ENCODE peak calls at places on chromosome 9, in seven cellular contexts. One of them, this sample, is unnamed.

GRCh38 chr9:135371535-135371934 is 108.0 kb upstream of the PPP1R26 start:
- DNase-seq in PC-3: no peak
- DNase-seq in mammary epithelial cell: no peak
- DNase-seq in IMR-90: no peak
- DNase-seq in SK-N-SH: no peak
- DNase-seq in fibroblast of lung: no peak
- DNase-seq in astrocyte: no peak
- DNase-seq in this sample: no peak

GRCh38 chr9:90808890-90809685 is 7.5 kb downstream of the SYK start:
- DNase-seq in astrocyte: no peak
- DNase-seq in fibroblast of lung: no peak
- DNase-seq in mammary epithelial cell: no peak
- DNase-seq in PC-3: no peak
- DNase-seq in SK-N-SH: no peak
- DNase-seq in IMR-90: no peak
- DNase-seq in this sample: no peak

GRCh38 chr9:138061631-138062030 is 184.0 kb downstream of the CACNA1B start:
- DNase-seq in PC-3: no peak
- DNase-seq in fibroblast of lung: no peak
- DNase-seq in IMR-90: no peak
- DNase-seq in SK-N-SH: no peak
- DNase-seq in astrocyte: no peak
- DNase-seq in mammary epithelial cell: no peak
- DNase-seq in this sample: no peak

GRCh38 chr9:88993871-88994819 is 2.9 kb downstream of the S1PR3 start:
- DNase-seq in SK-N-SH: no peak
- DNase-seq in IMR-90: no peak
- DNase-seq in astrocyte: no peak
- DNase-seq in fibroblast of lung: no peak
- DNase-seq in mammary epithelial cell: no peak
- DNase-seq in PC-3: no peak
- DNase-seq in this sample: no peak

GRCh38 chr9:3876553-3876952 is 350.8 kb upstream of the RFX3 start:
- DNase-seq in IMR-90: no peak
- DNase-seq in fibroblast of lung: no peak
- DNase-seq in mammary epithelial cell: no peak
- DNase-seq in PC-3: no peak
- DNase-seq in SK-N-SH: no peak
- DNase-seq in astrocyte: no peak
- DNase-seq in this sample: no peak

GRCh38 chr9:131734165-131734610 is 5.7 kb downstream of the RAPGEF1 start:
- DNase-seq in mammary epithelial cell: peak; percentile 33
- DNase-seq in astrocyte: no peak
- DNase-seq in PC-3: peak; percentile 81
- DNase-seq in fibroblast of lung: no peak
- DNase-seq in SK-N-SH: peak; percentile 56
- DNase-seq in IMR-90: no peak
- DNase-seq in this sample: peak; percentile 48

GRCh38 chr9:35180801-35181200 is 19.0 kb downstream of the UNC13B start:
- DNase-seq in IMR-90: no peak
- DNase-seq in astrocyte: no peak
- DNase-seq in mammary epithelial cell: no peak
- DNase-seq in SK-N-SH: no peak
- DNase-seq in PC-3: no peak
- DNase-seq in fibroblast of lung: no peak
- DNase-seq in this sample: no peak

GRCh38 chr9:123368481-123369153 is 12.6 kb downstream of the CRB2 start:
- DNase-seq in PC-3: no peak
- DNase-seq in SK-N-SH: peak; percentile 32
- DNase-seq in fibroblast of lung: no peak
- DNase-seq in IMR-90: no peak
- DNase-seq in mammary epithelial cell: no peak
- DNase-seq in astrocyte: no peak
- DNase-seq in this sample: no peak

GRCh38 chr9:5651246-5651645 is 22.3 kb downstream of the RIC1 start:
- DNase-seq in mammary epithelial cell: no peak
- DNase-seq in IMR-90: no peak
- DNase-seq in fibroblast of lung: no peak
- DNase-seq in astrocyte: peak; percentile 64
- DNase-seq in PC-3: peak; percentile 5
- DNase-seq in SK-N-SH: no peak
- DNase-seq in this sample: peak; percentile 18

DNA sequence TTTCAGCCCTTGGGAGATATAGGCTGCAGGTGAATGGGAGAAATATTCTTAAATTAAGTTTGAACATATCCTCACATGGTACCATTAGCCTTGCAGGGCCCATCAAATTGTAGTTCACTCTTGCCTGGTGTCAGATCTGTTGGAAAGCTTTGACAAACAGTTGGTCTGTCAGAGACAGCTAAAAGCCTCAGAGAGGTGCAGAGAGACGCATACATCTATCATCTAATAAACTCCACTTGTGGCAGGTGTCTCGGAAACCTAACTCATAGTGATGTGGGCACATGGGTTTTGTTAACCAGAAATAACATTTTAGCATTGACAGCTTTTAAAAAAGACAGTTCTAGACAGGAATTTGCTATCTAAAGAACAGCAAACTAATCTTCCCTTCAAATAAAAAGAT is 315.9 kb downstream of the KDM4C start:
- DNase-seq in astrocyte: no peak
- DNase-seq in SK-N-SH: no peak
- DNase-seq in PC-3: no peak
- DNase-seq in fibroblast of lung: no peak
- DNase-seq in mammary epithelial cell: no peak
- DNase-seq in IMR-90: no peak
- DNase-seq in this sample: no peak
- H3K9ac ChIP-seq in astrocyte: no peak overlapping the region
- H3K9ac ChIP-seq in SK-N-SH: no peak overlapping the region
- H3K9ac ChIP-seq in PC-3: no peak overlapping the region
- H3K9ac ChIP-seq in fibroblast of lung: no peak overlapping the region
- H3K9ac ChIP-seq in mammary epithelial cell: no peak overlapping the region
- H3K9ac ChIP-seq in IMR-90: no peak overlapping the region
- H3K9ac ChIP-seq in this sample: no peak overlapping the region

GRCh38 chr9:109317311-109317978 is 3.4 kb downstream of the EPB41L4B start:
- DNase-seq in astrocyte: no peak
- DNase-seq in PC-3: peak; percentile 62
- DNase-seq in IMR-90: no peak
- DNase-seq in fibroblast of lung: no peak
- DNase-seq in SK-N-SH: peak; percentile 45
- DNase-seq in mammary epithelial cell: no peak
- DNase-seq in this sample: no peak
- H4K20me1 ChIP-seq in astrocyte: peaks cover 2% of the 10 kb centered on the region
- H4K20me1 ChIP-seq in PC-3: peaks cover 7% of the 10 kb centered on the region
- H4K20me1 ChIP-seq in IMR-90: no peaks in the 10 kb centered on the region
- H4K20me1 ChIP-seq in fibroblast of lung: no peaks in the 10 kb centered on the region
- H4K20me1 ChIP-seq in SK-N-SH: no peaks in the 10 kb centered on the region
- H4K20me1 ChIP-seq in mammary epithelial cell: no peaks in the 10 kb centered on the region
- H4K20me1 ChIP-seq in this sample: no peaks in the 10 kb centered on the region

DNA sequence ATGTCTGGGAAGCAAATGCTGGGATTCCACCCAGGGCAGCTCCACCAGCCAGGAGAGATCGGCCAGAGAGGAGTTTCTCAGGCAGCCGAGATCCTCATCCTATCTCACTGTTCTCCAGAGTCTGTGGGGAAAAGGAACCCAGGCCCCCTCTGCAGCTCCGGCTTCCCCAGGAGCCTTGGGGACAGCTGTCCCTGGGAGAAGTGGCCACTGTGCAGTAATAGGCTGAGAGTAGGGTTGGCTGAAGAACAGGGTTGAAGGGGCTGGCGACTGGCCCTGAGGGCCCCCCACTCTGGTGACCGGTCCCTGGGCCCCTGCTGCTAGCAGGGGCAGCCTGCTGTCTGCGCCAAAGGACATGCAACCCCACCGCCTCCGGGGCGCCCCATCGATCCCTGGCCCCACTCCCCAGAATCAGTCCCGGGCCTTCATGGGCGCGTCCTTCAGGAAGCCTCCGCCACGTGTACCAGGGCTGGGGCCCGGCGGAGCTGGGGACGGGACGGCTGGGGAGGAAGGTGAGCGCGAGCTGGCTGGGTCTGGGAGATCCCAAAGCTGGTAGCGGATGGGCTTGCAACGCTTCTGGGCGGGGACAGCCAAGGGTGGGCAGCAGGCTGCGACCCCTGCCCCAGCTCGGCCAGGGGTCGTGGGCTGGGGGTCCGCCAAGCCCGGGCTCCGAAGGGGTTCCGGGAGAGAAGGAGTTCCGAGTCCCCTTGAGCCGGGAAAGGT is 44.0 kb upstream of the STXBP1 start:
- DNase-seq in IMR-90: no peak
- DNase-seq in SK-N-SH: peak; percentile 68
- DNase-seq in mammary epithelial cell: no peak
- DNase-seq in fibroblast of lung: no peak
- DNase-seq in astrocyte: no peak
- DNase-seq in PC-3: no peak
- DNase-seq in this sample: no peak
- H3K4me3 ChIP-seq in IMR-90: peak overlapping the region; percentile 92
- H3K4me3 ChIP-seq in SK-N-SH: peak overlapping the region; percentile 75
- H3K4me3 ChIP-seq in mammary epithelial cell: peak overlapping the region; percentile 90
- H3K4me3 ChIP-seq in fibroblast of lung: peak overlapping the region; percentile 94
- H3K4me3 ChIP-seq in astrocyte: peak overlapping the region; percentile 92
- H3K4me3 ChIP-seq in PC-3: peak overlapping the region; percentile 78
- H3K4me3 ChIP-seq in this sample: peak overlapping the region; percentile 79

GRCh38 chr9:120918931-120919638 is 7.5 kb downstream of the TRAF1 start:
- DNase-seq in astrocyte: no peak
- DNase-seq in mammary epithelial cell: peak; percentile 30
- DNase-seq in fibroblast of lung: no peak
- DNase-seq in PC-3: no peak
- DNase-seq in SK-N-SH: no peak
- DNase-seq in IMR-90: no peak
- DNase-seq in this sample: no peak

GRCh38 chr9:120919639-120920494 is 6.7 kb downstream of the TRAF1 start:
- DNase-seq in IMR-90: no peak
- DNase-seq in fibroblast of lung: no peak
- DNase-seq in SK-N-SH: no peak
- DNase-seq in PC-3: no peak
- DNase-seq in mammary epithelial cell: no peak
- DNase-seq in astrocyte: no peak
- DNase-seq in this sample: no peak

GRCh38 chr9:120921751-120922181 is 4.8 kb downstream of the TRAF1 start:
- DNase-seq in mammary epithelial cell: no peak
- DNase-seq in fibroblast of lung: no peak
- DNase-seq in IMR-90: no peak
- DNase-seq in astrocyte: no peak
- DNase-seq in PC-3: no peak
- DNase-seq in SK-N-SH: peak; percentile 74
- DNase-seq in this sample: no peak

GRCh38 chr9:120922404-120923173 is 4.0 kb downstream of the TRAF1 start:
- DNase-seq in mammary epithelial cell: no peak
- DNase-seq in IMR-90: no peak
- DNase-seq in fibroblast of lung: no peak
- DNase-seq in SK-N-SH: no peak
- DNase-seq in PC-3: no peak
- DNase-seq in astrocyte: no peak
- DNase-seq in this sample: no peak

GRCh38 chr9:120920495-120921178 is 6.0 kb downstream of the TRAF1 start:
- DNase-seq in IMR-90: no peak
- DNase-seq in astrocyte: no peak
- DNase-seq in mammary epithelial cell: no peak
- DNase-seq in fibroblast of lung: no peak
- DNase-seq in PC-3: no peak
- DNase-seq in SK-N-SH: peak; percentile 47
- DNase-seq in this sample: no peak
- H3K9ac ChIP-seq in IMR-90: no peak overlapping the region
- H3K9ac ChIP-seq in astrocyte: no peak overlapping the region
- H3K9ac ChIP-seq in mammary epithelial cell: no peak overlapping the region
- H3K9ac ChIP-seq in fibroblast of lung: no peak overlapping the region
- H3K9ac ChIP-seq in PC-3: no peak overlapping the region
- H3K9ac ChIP-seq in SK-N-SH: no peak overlapping the region
- H3K9ac ChIP-seq in this sample: no peak overlapping the region

GRCh38 chr9:134159566-134160245 is 4.7 kb downstream of the RNU6ATAC start:
- DNase-seq in SK-N-SH: no peak
- DNase-seq in IMR-90: no peak
- DNase-seq in PC-3: no peak
- DNase-seq in astrocyte: no peak
- DNase-seq in mammary epithelial cell: no peak
- DNase-seq in fibroblast of lung: no peak
- DNase-seq in this sample: no peak
- H4K20me1 ChIP-seq in SK-N-SH: no peaks in the 10 kb centered on the region
- H4K20me1 ChIP-seq in IMR-90: no peaks in the 10 kb centered on the region
- H4K20me1 ChIP-seq in PC-3: no peaks in the 10 kb centered on the region
- H4K20me1 ChIP-seq in astrocyte: peaks cover 13% of the 10 kb centered on the region
- H4K20me1 ChIP-seq in mammary epithelial cell: no peaks in the 10 kb centered on the region
- H4K20me1 ChIP-seq in fibroblast of lung: no peaks in the 10 kb centered on the region
- H4K20me1 ChIP-seq in this sample: no peaks in the 10 kb centered on the region

GRCh38 chr9:72315510-72316287 is 49.3 kb downstream of the ZFAND5 start:
- DNase-seq in IMR-90: peak; percentile 16
- DNase-seq in astrocyte: peak; percentile 56
- DNase-seq in fibroblast of lung: peak; percentile 91
- DNase-seq in PC-3: peak; percentile 52
- DNase-seq in mammary epithelial cell: peak; percentile 74
- DNase-seq in SK-N-SH: no peak
- DNase-seq in this sample: no peak
- H3K4me3 ChIP-seq in IMR-90: no peak overlapping the region
- H3K4me3 ChIP-seq in astrocyte: no peak overlapping the region
- H3K4me3 ChIP-seq in fibroblast of lung: peak overlapping the region; percentile 14
- H3K4me3 ChIP-seq in PC-3: peak overlapping the region; percentile 47
- H3K4me3 ChIP-seq in mammary epithelial cell: no peak overlapping the region
- H3K4me3 ChIP-seq in SK-N-SH: no peak overlapping the region
- H3K4me3 ChIP-seq in this sample: no peak overlapping the region